ENCODE peak calls at places on chromosomes 3 and 15, in eight cellular contexts. One of them, this sample, is unnamed.

GRCh38 chr15:69526086-69526485 is 73.5 kb downstream of the RPLP1 start:
- DNase-seq in GM20000: no peak
- DNase-seq in right lobe of liver: no peak
- DNase-seq in BJ: no peak
- DNase-seq in HFFc6: no peak
- DNase-seq in AG04450: no peak
- DNase-seq in spleen: no peak
- DNase-seq in fibroblast of lung: peak
- DNase-seq in this sample: no peak

GRCh38 chr15:66925721-66926120 is 139.7 kb upstream of the SMAD3 start:
- DNase-seq in fibroblast of lung: no peak
- DNase-seq in BJ: no peak
- DNase-seq in AG04450: no peak
- DNase-seq in GM20000: no peak
- DNase-seq in spleen: no peak
- DNase-seq in HFFc6: no peak
- DNase-seq in right lobe of liver: no peak
- DNase-seq in this sample: no peak

GRCh38 chr3:48069339-48069738 is 53.1 kb upstream of the MAP4 start:
- DNase-seq in HFFc6: no peak
- DNase-seq in right lobe of liver: no peak
- DNase-seq in spleen: no peak
- DNase-seq in GM20000: no peak
- DNase-seq in AG04450: no peak
- DNase-seq in fibroblast of lung: peak
- DNase-seq in BJ: no peak
- DNase-seq in this sample: no peak

GRCh38 chr3:97264180-97264579 is 449.8 kb downstream of the EPHA6 start:
- DNase-seq in right lobe of liver: no peak
- DNase-seq in spleen: no peak
- DNase-seq in GM20000: no peak
- DNase-seq in BJ: no peak
- DNase-seq in fibroblast of lung: no peak
- DNase-seq in HFFc6: no peak
- DNase-seq in AG04450: no peak
- DNase-seq in this sample: no peak

GRCh38 chr3:46501702-46502101 is 3.9 kb downstream of the RTP3 start:
- DNase-seq in AG04450: no peak
- DNase-seq in spleen: no peak
- DNase-seq in GM20000: no peak
- DNase-seq in BJ: peak
- DNase-seq in HFFc6: no peak
- DNase-seq in fibroblast of lung: no peak
- DNase-seq in right lobe of liver: no peak
- DNase-seq in this sample: peak

GRCh38 chr3:134150476-134150875 is 100.2 kb downstream of the RYK start:
- DNase-seq in right lobe of liver: no peak
- DNase-seq in BJ: no peak
- DNase-seq in fibroblast of lung: no peak
- DNase-seq in AG04450: no peak
- DNase-seq in HFFc6: no peak
- DNase-seq in spleen: no peak
- DNase-seq in GM20000: no peak
- DNase-seq in this sample: no peak

GRCh38 chr3:197490098-197490497 is 65.7 kb downstream of the BDH1 start:
- DNase-seq in HFFc6: peak
- DNase-seq in BJ: peak
- DNase-seq in spleen: no peak
- DNase-seq in AG04450: no peak
- DNase-seq in fibroblast of lung: peak
- DNase-seq in GM20000: no peak
- DNase-seq in right lobe of liver: no peak
- DNase-seq in this sample: no peak

GRCh38 chr3:193563999-193564398 is 9.3 kb upstream of the ATP13A4 start:
- DNase-seq in BJ: no peak
- DNase-seq in AG04450: no peak
- DNase-seq in spleen: no peak
- DNase-seq in right lobe of liver: peak
- DNase-seq in GM20000: no peak
- DNase-seq in HFFc6: no peak
- DNase-seq in fibroblast of lung: no peak
- DNase-seq in this sample: no peak

GRCh38 chr3:150770662-150771061 is 7.7 kb upstream of the SIAH2 start:
- DNase-seq in spleen: no peak
- DNase-seq in right lobe of liver: no peak
- DNase-seq in BJ: no peak
- DNase-seq in HFFc6: no peak
- DNase-seq in fibroblast of lung: no peak
- DNase-seq in AG04450: no peak
- DNase-seq in GM20000: no peak
- DNase-seq in this sample: no peak

GRCh38 chr15:26891448-26891881 is 24.6 kb downstream of the GABRA5 start:
- DNase-seq in HFFc6: peak
- DNase-seq in fibroblast of lung: peak
- DNase-seq in GM20000: peak
- DNase-seq in spleen: no peak
- DNase-seq in AG04450: no peak
- DNase-seq in right lobe of liver: peak
- DNase-seq in BJ: no peak
- DNase-seq in this sample: peak

GRCh38 chr3:190739726-190740230 is 122.7 kb downstream of the GMNC start:
- DNase-seq in GM20000: no peak
- DNase-seq in spleen: no peak
- DNase-seq in fibroblast of lung: peak
- DNase-seq in BJ: no peak
- DNase-seq in right lobe of liver: no peak
- DNase-seq in AG04450: no peak
- DNase-seq in HFFc6: no peak
- DNase-seq in this sample: no peak

GRCh38 chr3:136070334-136070733 is 104.8 kb downstream of the PPP2R3A start:
- DNase-seq in fibroblast of lung: peak
- DNase-seq in spleen: no peak
- DNase-seq in HFFc6: peak
- DNase-seq in right lobe of liver: no peak
- DNase-seq in GM20000: no peak
- DNase-seq in AG04450: peak
- DNase-seq in BJ: peak
- DNase-seq in this sample: peak

GRCh38 chr3:136070953-136071949 is 105.7 kb downstream of the PPP2R3A start:
- DNase-seq in HFFc6: peak
- DNase-seq in fibroblast of lung: peak
- DNase-seq in GM20000: no peak
- DNase-seq in BJ: peak
- DNase-seq in spleen: no peak
- DNase-seq in AG04450: no peak
- DNase-seq in right lobe of liver: no peak
- DNase-seq in this sample: no peak

GRCh38 chr3:136069933-136070332 is 104.4 kb downstream of the PPP2R3A start:
- DNase-seq in BJ: no peak
- DNase-seq in HFFc6: peak
- DNase-seq in GM20000: no peak
- DNase-seq in right lobe of liver: no peak
- DNase-seq in AG04450: no peak
- DNase-seq in fibroblast of lung: peak
- DNase-seq in spleen: no peak
- DNase-seq in this sample: no peak

GRCh38 chr3:136068708-136069107 is 103.2 kb downstream of the PPP2R3A start:
- DNase-seq in spleen: no peak
- DNase-seq in right lobe of liver: no peak
- DNase-seq in BJ: peak
- DNase-seq in GM20000: no peak
- DNase-seq in HFFc6: peak
- DNase-seq in fibroblast of lung: peak
- DNase-seq in AG04450: peak
- DNase-seq in this sample: no peak

DNA sequence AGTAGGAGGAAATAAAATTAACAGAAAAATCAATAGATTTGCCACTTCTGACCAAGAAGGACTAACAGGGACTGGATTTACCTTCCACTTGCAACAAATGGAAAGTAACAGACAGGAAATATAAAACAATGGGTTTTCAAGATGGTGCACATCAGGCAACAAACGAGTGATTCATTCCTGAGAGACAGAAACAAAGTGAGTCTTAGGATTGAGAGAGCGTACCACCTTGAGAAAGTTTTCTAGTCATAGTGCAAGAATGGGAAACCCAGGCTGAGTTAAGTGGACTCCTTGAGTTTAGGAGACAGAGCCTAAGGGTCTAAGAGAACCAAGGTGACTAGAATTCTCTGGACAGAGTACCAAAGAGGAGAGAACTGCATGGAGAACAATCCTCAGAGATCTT is 101.7 kb downstream of the PPP2R3A start:
- DNase-seq in fibroblast of lung: no peak
- DNase-seq in GM20000: no peak
- DNase-seq in HFFc6: no peak
- DNase-seq in spleen: no peak
- DNase-seq in BJ: no peak
- DNase-seq in AG04450: no peak
- DNase-seq in right lobe of liver: no peak
- DNase-seq in this sample: no peak
- TF ChIP-seq CTCF in fibroblast of lung: no peak
- TF ChIP-seq CTCF in GM20000: no peak
- TF ChIP-seq CTCF in HFFc6: no peak
- TF ChIP-seq CTCF in spleen: no peak
- TF ChIP-seq CTCF in BJ: no peak
- TF ChIP-seq CTCF in AG04450: no peak
- TF ChIP-seq CTCF in right lobe of liver: no peak
- TF ChIP-seq CTCF in this sample: no peak

DNA sequence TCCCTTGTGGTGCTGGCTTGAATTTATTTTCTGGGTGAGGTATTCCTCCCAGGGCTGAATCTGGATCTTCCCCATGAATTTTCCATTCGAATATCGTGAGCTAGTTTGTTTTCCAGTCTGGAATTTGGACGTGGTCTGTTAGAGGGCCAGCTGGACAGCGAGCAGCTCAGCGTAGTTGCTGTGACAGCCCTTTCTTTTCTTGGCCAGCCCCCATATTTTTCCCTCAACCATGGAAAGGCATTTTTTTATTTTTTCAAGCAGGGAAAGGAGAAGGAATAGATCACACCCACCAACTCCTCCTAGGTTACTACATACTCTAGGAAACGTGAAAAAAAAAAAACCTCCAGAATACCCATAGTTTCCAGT is 152.0 kb downstream of the KLHL25 start:
- DNase-seq in spleen: no peak
- DNase-seq in BJ: no peak
- DNase-seq in fibroblast of lung: peak
- DNase-seq in GM20000: no peak
- DNase-seq in AG04450: no peak
- DNase-seq in HFFc6: no peak
- DNase-seq in right lobe of liver: no peak
- DNase-seq in this sample: no peak
- TF ChIP-seq CTCF in spleen: no peak
- TF ChIP-seq CTCF in BJ: no peak
- TF ChIP-seq CTCF in fibroblast of lung: no peak
- TF ChIP-seq CTCF in GM20000: no peak
- TF ChIP-seq CTCF in AG04450: no peak
- TF ChIP-seq CTCF in HFFc6: no peak
- TF ChIP-seq CTCF in right lobe of liver: no peak
- TF ChIP-seq CTCF in this sample: no peak

DNA sequence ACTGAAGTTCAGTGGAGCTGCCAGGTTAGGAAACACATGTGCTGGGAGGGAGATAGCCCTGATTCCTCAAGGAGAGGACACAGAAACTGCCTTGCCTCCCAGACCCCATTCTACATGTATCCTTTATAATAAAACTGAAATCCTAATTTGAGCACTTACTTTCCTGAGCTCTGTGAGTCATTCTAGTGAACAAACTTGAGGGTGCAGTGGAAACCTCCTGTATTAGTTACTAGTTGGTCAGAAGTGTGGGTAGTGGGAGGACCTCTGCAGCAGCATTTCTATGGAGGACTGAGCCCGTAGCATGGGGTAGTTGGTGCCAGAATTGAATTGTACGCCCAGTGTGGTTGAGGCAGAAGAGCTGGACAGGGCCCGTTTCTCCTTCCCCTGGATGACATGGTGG is 23.9 kb downstream of the ATP1B3 start:
- DNase-seq in spleen: no peak
- DNase-seq in AG04450: no peak
- DNase-seq in BJ: no peak
- DNase-seq in HFFc6: no peak
- DNase-seq in fibroblast of lung: no peak
- DNase-seq in GM20000: no peak
- DNase-seq in right lobe of liver: no peak
- DNase-seq in this sample: no peak
- TF ChIP-seq CTCF in spleen: no peak
- TF ChIP-seq CTCF in AG04450: no peak
- TF ChIP-seq CTCF in BJ: no peak
- TF ChIP-seq CTCF in HFFc6: no peak
- TF ChIP-seq CTCF in fibroblast of lung: no peak
- TF ChIP-seq CTCF in GM20000: no peak
- TF ChIP-seq CTCF in right lobe of liver: no peak
- TF ChIP-seq CTCF in this sample: no peak

GRCh38 chr3:124565013-124565412 is 165.2 kb upstream of the UMPS start:
- DNase-seq in GM20000: peak
- DNase-seq in AG04450: peak
- DNase-seq in HFFc6: peak
- DNase-seq in BJ: no peak
- DNase-seq in fibroblast of lung: peak
- DNase-seq in right lobe of liver: peak
- DNase-seq in spleen: no peak
- DNase-seq in this sample: peak
- TF ChIP-seq CTCF in GM20000: peak
- TF ChIP-seq CTCF in AG04450: peak
- TF ChIP-seq CTCF in HFFc6: peak
- TF ChIP-seq CTCF in BJ: peak
- TF ChIP-seq CTCF in fibroblast of lung: peak
- TF ChIP-seq CTCF in right lobe of liver: peak
- TF ChIP-seq CTCF in spleen: peak
- TF ChIP-seq CTCF in this sample: peak

DNA sequence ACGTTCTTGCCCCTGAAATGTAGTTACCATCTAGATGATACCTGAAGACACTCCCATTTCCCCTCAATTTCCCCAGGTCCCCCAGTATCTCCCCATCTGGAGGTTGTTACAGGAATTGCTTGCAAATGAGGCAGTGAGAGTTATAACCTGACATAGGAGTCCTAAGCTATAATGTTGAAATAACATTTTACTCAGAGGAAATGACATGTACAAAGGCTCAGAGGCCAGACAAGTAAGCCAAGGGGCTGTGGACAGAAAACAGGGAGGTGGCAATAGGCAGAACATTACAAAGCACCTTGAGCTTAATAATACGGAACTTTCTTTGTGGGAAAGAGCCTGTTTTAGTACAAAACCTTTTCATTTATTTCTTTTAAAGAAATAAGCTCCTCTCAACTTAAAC is 171.9 kb downstream of the FRMD5 start:
- DNase-seq in HFFc6: no peak
- DNase-seq in GM20000: no peak
- DNase-seq in BJ: no peak
- DNase-seq in spleen: no peak
- DNase-seq in right lobe of liver: no peak
- DNase-seq in AG04450: no peak
- DNase-seq in fibroblast of lung: no peak
- DNase-seq in this sample: no peak
- TF ChIP-seq CTCF in HFFc6: peak
- TF ChIP-seq CTCF in GM20000: no peak
- TF ChIP-seq CTCF in BJ: no peak
- TF ChIP-seq CTCF in spleen: no peak
- TF ChIP-seq CTCF in right lobe of liver: no peak
- TF ChIP-seq CTCF in AG04450: no peak
- TF ChIP-seq CTCF in fibroblast of lung: no peak
- TF ChIP-seq CTCF in this sample: no peak

This sample was measured in HFF-Myc.